ENCODE peak calls at places on chromosomes 5 and 9, in seven cellular contexts. O is endothelial cell, J is T-helper 17 cell, U is astrocyte, I is nucleus accumbens, N is iris pigment epithelial cell, P is GM06990. C is an unnamed sample.
A peak's percentile ranks its signal among the peaks of the same experiment; 100 is the strongest.

GRCh38 chr5:35773936-35774335 is 82.8 kb upstream of the IL7R start:
- DNase-seq in O (no peak), J (no peak), U (peak; percentile 56), I (no peak), N (peak; percentile 76), P (no peak), C (peak; percentile 72)

GRCh38 chr5:77751328-77752023 is 24.7 kb downstream of the TBCA start:
- DNase-seq in O (no peak), J (no peak), U (no peak), I (no peak), N (no peak), P (no peak), C (no peak)

GRCh38 chr5:67528953-67529352 is 332.4 kb upstream of the CD180 start:
- DNase-seq in O (no peak), J (no peak), U (no peak), I (no peak), N (no peak), P (peak; percentile 8), C (no peak)

GRCh38 chr5:94375801-94376200 is 242.6 kb downstream of the KIAA0825 start:
- DNase-seq in O (no peak), J (no peak), U (peak; percentile 2), I (no peak), N (peak; percentile 10), P (no peak), C (peak; percentile 12)

GRCh38 chr9:757246-757881 is 84.1 kb upstream of the DMRT1 start:
- DNase-seq in O (peak; percentile 31), J (no peak), U (peak; percentile 41), I (no peak), N (peak; percentile 69), P (no peak), C (peak; percentile 75)

GRCh38 chr9:114662081-114662989 is 4.7 kb upstream of the TEX53 start:
- DNase-seq in O (peak; percentile 76), J (peak; percentile 53), U (no peak), I (no peak), N (peak; percentile 27), P (peak; percentile 14), C (peak; percentile 46)

GRCh38 chr9:132077881-132078280 is 1.8 kb downstream of the MED27 start:
- DNase-seq in O (no peak), J (no peak), U (no peak), I (no peak), N (no peak), P (no peak), C (no peak)

GRCh38 chr9:114777841-114778240 is 28.0 kb downstream of the TNFSF15 start:
- DNase-seq in O (no peak), J (no peak), U (no peak), I (no peak), N (peak; percentile 17), P (no peak), C (no peak)

GRCh38 chr9:112569186-112569585 is 82.6 kb downstream of the KIAA1958 start:
- DNase-seq in O (no peak), J (no peak), U (peak; percentile 98), I (no peak), N (peak; percentile 91), P (no peak), C (peak; percentile 72)

GRCh38 chr5:23419115-23419514 is 88.3 kb upstream of the PRDM9 start:
- DNase-seq in O (no peak), J (no peak), U (no peak), I (no peak), N (peak; percentile 20), P (no peak), C (no peak)

GRCh38 chr5:59528226-59528862 is 365.2 kb downstream of the PDE4D start:
- DNase-seq in O (no peak), J (no peak), U (no peak), I (no peak), N (no peak), P (no peak), C (no peak)

GRCh38 chr5:135392256-135392655 is 6.8 kb downstream of the MACROH2A1 start:
- DNase-seq in O (no peak), J (no peak), U (peak; percentile 92), I (no peak), N (peak; percentile 94), P (no peak), C (peak; percentile 76)

GRCh38 chr9:21696411-21696865 is 106.0 kb upstream of the MTAP start:
- DNase-seq in O (no peak), J (no peak), U (no peak), I (no peak), N (peak; percentile 53), P (peak; percentile 9), C (no peak)

GRCh38 chr5:57653636-57654290 is 171.2 kb upstream of the ACTBL2 start:
- DNase-seq in O (no peak), J (no peak), U (no peak), I (no peak), N (no peak), P (no peak), C (no peak)

GRCh38 chr5:151123897-151124751 is 33.5 kb downstream of the ANXA6 start:
- DNase-seq in O (no peak), J (no peak), U (peak; percentile 14), I (no peak), N (peak; percentile 41), P (peak; percentile 85), C (peak; percentile 67)

GRCh38 chr5:133384903-133385302 is 227.4 kb downstream of the FSTL4 start:
- DNase-seq in O (no peak), J (no peak), U (no peak), I (no peak), N (no peak), P (no peak), C (no peak)

GRCh38 chr5:141651728-141652105 is 499 bp upstream of the FCHSD1 start:
- DNase-seq in O (no peak), J (no peak), U (no peak), I (no peak), N (no peak), P (no peak), C (no peak)